ENCODE peak calls at places on chromosomes 11 and 22, in six cellular contexts. E, M, T, Q, Z and H are unnamed samples.

GRCh38 chr22:29108137-29108536 is 35.3 kb downstream of the KREMEN1 start:
- DNase-seq in Z (no peak), M (peak; percentile 38), T (no peak), Q (no peak), E (no peak), H (no peak)

GRCh38 chr11:102177974-102178631 is 67.9 kb downstream of the YAP1 start:
- DNase-seq in T (no peak), Q (no peak), M (peak; percentile 78), E (no peak), Z (no peak), H (no peak)

GRCh38 chr11:36056160-36056751 is 112.4 kb downstream of the LDLRAD3 start:
- DNase-seq in M (peak; percentile 38), Z (no peak), Q (peak; percentile 22), T (no peak), E (peak; percentile 68), H (no peak)

GRCh38 chr11:94201004-94201465 is 72.4 kb downstream of the PANX1 start:
- DNase-seq in Z (no peak), Q (no peak), E (no peak), T (no peak), M (peak; percentile 85), H (no peak)

GRCh38 chr11:129211397-129211796 is 19.3 kb upstream of the ARHGAP32 start:
- DNase-seq in Q (no peak), E (no peak), M (no peak), Z (no peak), T (no peak), H (no peak)

GRCh38 chr11:96540875-96541274 is 151.1 kb downstream of the JRKL start:
- DNase-seq in M (no peak), E (no peak), T (no peak), Q (no peak), Z (no peak), H (no peak)

GRCh38 chr11:15841898-15842297 is 514.4 kb downstream of the SOX6 start:
- DNase-seq in Z (no peak), T (no peak), E (no peak), M (no peak), Q (no peak), H (no peak)

GRCh38 chr11:128523616-128524015 is 63.7 kb downstream of the ETS1 start:
- DNase-seq in E (no peak), Z (no peak), T (no peak), M (no peak), Q (no peak), H (no peak)

GRCh38 chr11:42175203-42175602 is 715.8 kb upstream of the LRRC4C start:
- DNase-seq in E (no peak), T (no peak), M (no peak), Q (no peak), Z (no peak), H (no peak)

GRCh38 chr11:68135161-68135560 is 14.0 kb upstream of the CHKA start:
- DNase-seq in T (no peak), E (no peak), Q (no peak), Z (no peak), M (no peak), H (no peak)

GRCh38 chr22:46432164-46433068 is 96.9 kb downstream of the TRMU start:
- DNase-seq in E (peak; percentile 74), Q (peak; percentile 63), T (no peak), M (no peak), Z (no peak), H (no peak)

GRCh38 chr11:76919887-76920746 is 59.4 kb downstream of the ACER3 start:
- DNase-seq in Q (peak; percentile 89), Z (peak; percentile 21), T (peak; percentile 68), E (no peak), M (peak; percentile 87), H (peak; percentile 88)

GRCh38 chr11:43788394-43788793 is 92.2 kb upstream of the ALKBH3 start:
- DNase-seq in M (no peak), Z (no peak), E (no peak), Q (peak; percentile 57), T (peak; percentile 9), H (peak; percentile 9)

GRCh38 chr11:126432525-126432924 is 77.0 kb downstream of the ST3GAL4 start:
- DNase-seq in Q (no peak), M (no peak), T (no peak), E (no peak), Z (no peak), H (no peak)

GRCh38 chr22:19872779-19873137 is 18.1 kb upstream of the GNB1L start:
- DNase-seq in Z (no peak), Q (peak; percentile 55), E (peak; percentile 61), M (no peak), T (no peak), H (no peak)

GRCh38 chr22:49462795-49463194 is 364.9 kb downstream of the BRD1 start:
- DNase-seq in Q (no peak), M (no peak), E (peak; percentile 79), Z (no peak), T (no peak), H (no peak)

GRCh38 chr22:19039448-19039780 is 82.8 kb downstream of the DGCR2 start:
- DNase-seq in E (no peak), Z (no peak), T (no peak), Q (no peak), M (no peak), H (no peak)

GRCh38 chr11:82794490-82794889 is 60.8 kb upstream of the FAM181B start:
- DNase-seq in M (no peak), T (no peak), Q (no peak), Z (no peak), E (no peak), H (no peak)

GRCh38 chr11:2673250-2673610 is 26.6 kb downstream of the KCNQ1OT1 start:
- DNase-seq in E (no peak), M (no peak), Q (no peak), Z (no peak), T (no peak), H (no peak)

GRCh38 chr11:30326114-30326783 is 3.3 kb downstream of the ARL14EP start:
- DNase-seq in E (no peak), M (no peak), Q (no peak), T (no peak), Z (no peak), H (no peak)

GRCh38 chr11:558503-558902 is 2.0 kb downstream of the LMNTD2 start:
- DNase-seq in M (no peak), Q (no peak), T (no peak), Z (no peak), E (peak; percentile 74), H (no peak)

GRCh38 chr11:561148-562003 is 606 bp downstream of the RASSF7 start:
- DNase-seq in T (no peak), M (peak; percentile 81), E (peak; percentile 92), Z (no peak), Q (peak; percentile 92), H (no peak)

GRCh38 chr11:559020-559620 is 1.4 kb downstream of the LMNTD2 start:
- DNase-seq in Q (no peak), E (no peak), M (no peak), Z (no peak), T (no peak), H (no peak)

GRCh38 chr11:560305-561147 is at the start of the genes LMNTD2 and RASSF7:
- DNase-seq in E (peak; percentile 95), Z (peak; percentile 79), T (peak; percentile 93), Q (peak; percentile 95), M (peak; percentile 90), H (peak; percentile 94)

DNA sequence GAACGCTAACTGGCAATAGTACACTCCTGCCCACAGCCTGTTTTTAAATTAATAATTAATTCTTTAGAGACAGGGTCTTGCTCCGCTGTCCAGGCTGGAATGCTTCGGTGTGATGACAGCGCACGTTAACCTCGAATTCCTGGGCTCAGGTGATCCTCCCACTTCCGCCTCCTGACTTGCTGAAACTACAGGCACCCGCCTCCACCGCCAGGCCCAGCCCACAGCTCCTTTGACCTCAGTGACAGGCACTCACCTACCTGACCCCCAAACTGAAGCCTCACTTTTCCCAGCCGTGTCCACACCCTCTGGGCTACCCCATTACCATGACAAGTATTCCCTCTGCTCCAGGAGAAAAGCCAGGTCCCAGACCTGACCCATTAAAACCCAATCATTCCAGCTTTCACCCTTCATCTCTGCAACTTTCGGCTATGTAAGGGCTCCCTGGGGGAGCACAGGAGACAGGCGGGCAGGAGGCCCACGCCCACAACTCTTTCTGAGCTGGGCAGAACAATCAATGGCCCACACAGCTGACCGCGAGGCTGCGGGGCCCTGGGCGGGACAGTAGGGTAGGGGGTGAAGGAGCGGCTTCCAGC is 730 bp downstream of the LMNTD2 start:
- DNase-seq in Z (no peak), T (no peak), Q (peak; percentile 87), M (no peak), E (peak; percentile 79), H (no peak)
- H3K4me1 ChIP-seq in Z (peaks cover 39% of the 10 kb centered on the region), T (peaks cover 22% of the 10 kb centered on the region), Q (peaks cover 13% of the 10 kb centered on the region), M (peaks cover 27% of the 10 kb centered on the region), E (peaks cover 8% of the 10 kb centered on the region), H (peaks cover 17% of the 10 kb centered on the region)

GRCh38 chr11:35021589-35021988 is 105.2 kb downstream of the PDHX start:
- DNase-seq in T (no peak), Z (no peak), M (no peak), E (no peak), Q (no peak), H (no peak)
- H3K4me3 ChIP-seq in T (no peak overlapping the region), Z (no peak overlapping the region), M (no peak overlapping the region), E (no peak overlapping the region), Q (no peak overlapping the region), H (no peak overlapping the region)

GRCh38 chr11:65184146-65184545 is 2.4 kb downstream of the CAPN1 start:
- DNase-seq in Z (no peak), E (peak; percentile 76), M (no peak), Q (no peak), T (no peak), H (no peak)

GRCh38 chr11:65187146-65187675 is 5.5 kb downstream of the CAPN1 start:
- DNase-seq in Q (peak; percentile 58), T (no peak), M (no peak), Z (no peak), E (peak; percentile 51), H (no peak)

GRCh38 chr11:65185166-65185565 is 3.4 kb downstream of the CAPN1 start:
- DNase-seq in M (no peak), Z (no peak), Q (no peak), E (no peak), T (no peak), H (no peak)

GRCh38 chr11:65186701-65187100 is 5.0 kb downstream of the CAPN1 start:
- DNase-seq in Q (no peak), M (no peak), E (peak; percentile 44), T (no peak), Z (no peak), H (no peak)

DNA sequence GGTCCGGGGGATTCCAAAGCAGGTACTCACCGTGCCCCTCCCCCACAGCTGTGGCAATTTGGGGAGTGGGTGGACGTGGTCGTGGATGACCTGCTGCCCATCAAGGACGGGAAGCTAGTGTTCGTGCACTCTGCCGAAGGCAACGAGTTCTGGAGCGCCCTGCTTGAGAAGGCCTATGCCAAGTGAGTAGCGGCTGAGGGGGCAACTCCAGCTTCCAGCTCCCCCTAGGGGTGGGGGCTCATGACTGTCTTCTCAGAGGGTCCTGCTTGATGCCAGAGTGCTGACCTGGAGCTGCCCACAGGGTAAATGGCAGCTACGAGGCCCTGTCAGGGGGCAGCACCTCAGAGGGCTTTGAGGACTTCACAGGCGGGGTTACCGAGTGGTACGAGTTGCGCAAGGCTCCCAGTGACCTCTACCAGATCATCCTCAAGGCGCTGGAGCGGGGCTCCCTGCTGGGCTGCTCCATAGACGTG is 4.2 kb downstream of the CAPN1 start:
- DNase-seq in Q (no peak), T (no peak), M (no peak), Z (no peak), E (peak; percentile 69), H (no peak)
- TF ChIP-seq CTCF in Q (no peak), T (no peak), M (no peak), Z (no peak), E (no peak), H (no peak)

DNA sequence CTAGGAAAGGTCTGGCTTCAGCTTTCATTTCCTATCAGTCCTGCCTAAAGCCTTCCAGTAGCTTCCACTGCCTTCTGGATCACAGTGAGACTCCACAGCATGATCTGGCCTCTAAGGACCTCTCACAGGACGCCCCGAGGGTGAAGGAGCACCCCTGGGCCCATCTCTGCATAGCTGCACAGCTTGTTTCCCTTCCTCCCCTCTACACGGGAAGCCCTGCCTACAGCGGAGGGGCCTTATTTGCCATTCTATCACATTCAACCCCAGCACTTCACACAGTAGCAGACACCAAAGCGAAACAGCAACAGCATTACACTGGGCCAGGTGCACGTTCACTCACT is 162.3 kb upstream of the GRK3 start:
- DNase-seq in Q (no peak), E (no peak), Z (no peak), T (no peak), M (no peak), H (no peak)
- H3K4me1 ChIP-seq in Q (no peaks in the 10 kb centered on the region), E (peaks cover 23% of the 10 kb centered on the region), Z (peaks cover 29% of the 10 kb centered on the region), T (peaks cover 55% of the 10 kb centered on the region), M (peaks cover 57% of the 10 kb centered on the region), H (peaks cover 8% of the 10 kb centered on the region)